ENCODE peak calls at places on chromosome 1, in ten cellular contexts. I is astrocyte; P is body of pancreas; Y is NCI-H748 treated with DMSO at 0.1 percent for 48 hours; M is NCI-H1417; U is NCI-H446 treated with DMSO at 0.1 percent for 48 hours; H is activated gamma-delta T cell treated with anti-CD3 and anti-CD28 coated beads, Interleukin-2, amount 50 U/mL, for 16 hours; E is stimulated activated CD8-positive, alpha-beta memory T cell treated with anti-CD3 and anti-CD28 coated beads, Interleukin-4, amount 100 ng/mL, for 24 hours; D is HFFc6; B is sciatic nerve. J is an unnamed sample.
A peak's percentile ranks its signal among the peaks of the same experiment; 100 is the strongest.

GRCh38 chr1:182556279-182556678 is 32.8 kb downstream of the RNASEL start:
- DNase-seq in I (no peak), P (no peak), Y (no peak), M (no peak), U (no peak), H (no peak), E (no peak), D (no peak), B (no peak), J (no peak)

GRCh38 chr1:172967936-172968335 is 82.8 kb downstream of the TNFSF18 start:
- DNase-seq in I (no peak), P (no peak), Y (no peak), M (no peak), U (no peak), H (no peak), E (no peak), D (no peak), B (no peak), J (no peak)

GRCh38 chr1:203663294-203663693 is 36.7 kb downstream of the ATP2B4 start:
- DNase-seq in I (peak; percentile 99), P (no peak), Y (no peak), M (no peak), U (no peak), H (no peak), E (no peak), D (peak; percentile 99), B (no peak), J (no peak)

GRCh38 chr1:63966016-63966415 is 192.2 kb downstream of the ROR1 start:
- DNase-seq in I (no peak), P (no peak), Y (no peak), M (no peak), U (no peak), H (no peak), E (no peak), D (no peak), B (no peak), J (no peak)

GRCh38 chr1:217453816-217454215 is 177.1 kb downstream of the GPATCH2 start:
- DNase-seq in I (peak; percentile 6), P (peak; percentile 6), Y (no peak), M (no peak), U (no peak), H (no peak), E (no peak), D (no peak), B (no peak), J (no peak)

GRCh38 chr1:190478193-190479007 is 736 bp upstream of the BRINP3 start:
- DNase-seq in I (peak; percentile 47), P (peak; percentile 3), Y (peak; percentile 38), M (no peak), U (peak; percentile 76), H (no peak), E (no peak), D (no peak), B (no peak), J (no peak)

GRCh38 chr1:203380395-203381150 is 29.7 kb upstream of the FMOD start:
- DNase-seq in I (no peak), P (no peak), Y (no peak), M (no peak), U (no peak), H (no peak), E (no peak), D (no peak), B (no peak), J (no peak)

GRCh38 chr1:53327183-53327941 is 508 bp downstream of the LRP8 start:
- DNase-seq in I (peak; percentile 22), P (peak; percentile 17), Y (peak; percentile 34), M (peak; percentile 54), U (no peak), H (peak; percentile 39), E (peak; percentile 38), D (peak; percentile 19), B (peak; percentile 67), J (no peak)

GRCh38 chr1:11654571-11655262 is at the start of gene FBXO44:
- DNase-seq in I (no peak), P (peak; percentile 83), Y (no peak), M (peak; percentile 14), U (no peak), H (peak; percentile 31), E (peak; percentile 41), D (no peak), B (peak; percentile 80), J (no peak)

GRCh38 chr1:61914823-61915482 is 172.7 kb downstream of the PATJ start:
- DNase-seq in I (peak; percentile 4), P (no peak), Y (no peak), M (no peak), U (no peak), H (no peak), E (no peak), D (no peak), B (no peak), J (no peak)

GRCh38 chr1:223208164-223209075 is 65.4 kb upstream of the TLR5 start:
- DNase-seq in I (peak; percentile 54), P (no peak), Y (no peak), M (no peak), U (no peak), H (no peak), E (no peak), D (no peak), B (no peak), J (no peak)

GRCh38 chr1:41559331-41559730 is 74.8 kb upstream of the EDN2 start:
- DNase-seq in I (no peak), P (no peak), Y (no peak), M (no peak), U (no peak), H (no peak), E (no peak), D (no peak), B (peak; percentile 13), J (no peak)

GRCh38 chr1:115642168-115643072 is 650 bp downstream of the VANGL1 start:
- DNase-seq in I (peak; percentile 32), P (peak; percentile 62), Y (peak; percentile 33), M (peak; percentile 68), U (no peak), H (no peak), E (peak; percentile 16), D (peak; percentile 16), B (no peak), J (no peak)

GRCh38 chr1:205578780-205579571 is 52.8 kb downstream of the ELK4 start:
- DNase-seq in I (no peak), P (no peak), Y (no peak), M (peak; percentile 87), U (no peak), H (no peak), E (no peak), D (no peak), B (no peak), J (no peak)

GRCh38 chr1:237204841-237205240 is 162.9 kb downstream of the RYR2 start:
- DNase-seq in I (no peak), P (no peak), Y (no peak), M (no peak), U (no peak), H (no peak), E (no peak), D (no peak), B (no peak), J (no peak)

J was measured in SIG-M5.